ENCODE peak calls at places on chromosomes 13 and 19, in five cellular contexts. Z, M, U, W and J are unnamed samples.

GRCh38 chr13:20197361-20197834 is 4.7 kb upstream of the GJB2 start:
- DNase-seq in Z (peak; percentile 67), U (no peak), M (peak; percentile 53), W (peak; percentile 67), J (no peak)

GRCh38 chr13:43908156-43909126 is 28.7 kb downstream of the LACC1 start:
- DNase-seq in U (peak; percentile 55), M (peak; percentile 60), Z (peak; percentile 78), W (peak; percentile 61), J (peak; percentile 72)

GRCh38 chr13:23755040-23755439 is 134.2 kb downstream of the MIPEP start:
- DNase-seq in M (no peak), U (no peak), Z (no peak), W (no peak), J (no peak)

GRCh38 chr19:56964526-56964925 is 124.0 kb upstream of the PEG3 start:
- DNase-seq in U (no peak), Z (no peak), W (no peak), M (no peak), J (no peak)

GRCh38 chr13:20177049-20177831 is 15.5 kb downstream of the GJB2 start:
- DNase-seq in Z (no peak), W (no peak), U (no peak), M (peak; percentile 37), J (no peak)

GRCh38 chr19:38975214-38975860 is at the start of gene FBXO17:
- DNase-seq in U (no peak), M (peak; percentile 70), Z (peak; percentile 66), W (peak; percentile 68), J (peak; percentile 54)

GRCh38 chr19:11067356-11068113 is 21.7 kb upstream of the LDLR start:
- DNase-seq in U (no peak), M (no peak), Z (no peak), W (no peak), J (no peak)

GRCh38 chr19:16381756-16382401 is 57.3 kb downstream of the KLF2 start:
- DNase-seq in W (no peak), Z (peak; percentile 57), M (no peak), U (no peak), J (no peak)

GRCh38 chr19:30146346-30146745 is 204.3 kb downstream of the URI1 start:
- DNase-seq in M (no peak), U (no peak), W (no peak), Z (no peak), J (no peak)

GRCh38 chr19:45526143-45526542 is 18.9 kb downstream of the VASP start:
- DNase-seq in W (peak; percentile 55), U (no peak), Z (peak; percentile 58), M (peak; percentile 97), J (no peak)

GRCh38 chr13:45621950-45622349 is 6.4 kb upstream of the ERICH6B start:
- DNase-seq in Z (no peak), M (peak; percentile 80), W (no peak), U (no peak), J (no peak)

GRCh38 chr19:33394006-33394722 is 20.7 kb downstream of the CEBPG start:
- DNase-seq in W (peak; percentile 75), Z (peak; percentile 82), U (no peak), M (no peak), J (peak; percentile 27)

GRCh38 chr13:20498659-20499058 is 27.0 kb downstream of the CRYL1 start:
- DNase-seq in U (no peak), M (no peak), Z (no peak), W (no peak), J (no peak)

GRCh38 chr19:5117421-5117820 is 148.5 kb downstream of the KDM4B start:
- DNase-seq in M (no peak), W (no peak), Z (no peak), U (no peak), J (no peak)

GRCh38 chr19:55473613-55474012 is 2.8 kb upstream of the ZNF628 start:
- DNase-seq in U (no peak), M (no peak), Z (no peak), W (no peak), J (no peak)

GRCh38 chr13:65112123-65113075 is 2117.7 kb downstream of the PCDH9 start:
- DNase-seq in W (no peak), M (no peak), U (no peak), Z (no peak), J (no peak)

GRCh38 chr13:29749401-29750177 is 100.8 kb downstream of the UBL3 start:
- DNase-seq in M (no peak), U (peak; percentile 38), Z (peak; percentile 27), W (no peak), J (no peak)

GRCh38 chr13:24921003-24921402 is 157.0 kb downstream of the RNF17 start:
- DNase-seq in W (no peak), U (no peak), M (peak; percentile 59), Z (peak; percentile 17), J (no peak)

GRCh38 chr19:11737964-11738745 is 591 bp downstream of the ZNF823 start:
- DNase-seq in W (peak; percentile 42), M (peak; percentile 56), Z (peak; percentile 12), U (no peak), J (no peak)

DNA sequence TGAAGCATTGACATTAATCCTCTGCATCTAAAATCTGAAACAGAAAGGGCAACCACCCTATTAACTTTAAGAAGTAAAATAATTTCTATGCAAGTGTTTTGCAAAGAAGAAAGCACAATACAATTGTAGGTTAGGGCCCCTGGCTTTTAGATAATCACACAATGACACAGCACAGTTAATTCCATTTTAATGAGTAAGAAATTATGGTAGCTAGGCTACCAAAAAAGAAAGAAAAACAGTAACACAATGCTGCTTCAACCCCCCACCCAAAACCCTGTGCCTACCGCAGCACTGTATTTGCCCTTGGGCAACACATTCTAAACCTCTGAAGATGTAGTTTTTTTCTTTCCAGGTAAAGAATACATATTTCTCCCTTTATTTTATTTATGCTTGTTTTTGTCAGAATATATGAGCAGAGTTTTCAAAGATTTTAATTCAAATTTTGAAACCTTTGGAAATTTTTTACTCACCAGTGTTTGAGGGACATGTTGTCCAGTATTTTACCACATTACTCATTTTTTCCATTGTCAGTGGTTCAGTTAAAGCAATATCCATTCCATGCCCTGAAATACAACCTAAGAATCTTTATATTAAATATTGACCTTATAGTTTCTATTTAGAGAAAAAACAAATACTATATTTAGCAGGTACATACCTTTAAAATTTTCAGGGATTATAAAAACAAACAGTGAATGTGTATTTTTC is 21.1 kb downstream of the SOHLH2 start:
- DNase-seq in M (no peak), W (peak; percentile 71), Z (peak; percentile 16), U (no peak), J (peak; percentile 79)
- H3K27ac ChIP-seq in M (no peak overlapping the region), W (peak overlapping the region; percentile 74), Z (no peak overlapping the region), U (no peak overlapping the region), J (peak overlapping the region; percentile 16)

GRCh38 chr13:21619633-21620220 is 15.8 kb upstream of the MICU2 start:
- DNase-seq in W (no peak), U (no peak), M (no peak), Z (peak; percentile 52), J (no peak)

GRCh38 chr13:21620858-21621257 is 16.9 kb upstream of the MICU2 start:
- DNase-seq in U (no peak), Z (no peak), M (no peak), W (no peak), J (no peak)

DNA sequence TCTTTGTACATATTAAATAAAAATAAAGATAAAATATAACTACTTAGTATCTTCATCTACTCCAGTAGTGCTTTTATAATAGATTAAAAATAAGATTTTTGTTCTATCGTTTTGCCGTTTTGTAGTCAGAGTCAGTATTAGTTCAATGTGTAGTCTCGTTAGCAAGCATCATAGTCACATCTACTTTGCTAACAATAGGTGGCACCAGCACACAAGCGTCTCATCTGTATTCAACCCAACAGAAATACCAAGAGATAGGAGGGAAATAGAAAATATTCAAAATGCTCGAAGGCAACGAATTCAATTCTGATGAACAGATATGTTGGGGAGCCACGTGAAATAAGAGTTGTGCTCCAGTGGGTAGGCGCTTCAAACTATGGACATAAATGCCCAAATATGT is 21.4 kb upstream of the MICU2 start:
- DNase-seq in M (peak; percentile 53), U (no peak), Z (peak; percentile 51), W (peak; percentile 53), J (peak; percentile 54)
- TF ChIP-seq CTCF in M (peak; percentile 69), U (peak; percentile 66), Z (peak; percentile 49), W (peak; percentile 76), J (peak; percentile 89)

GRCh38 chr13:98977568-98978270 is at the start of gene DOCK9:
- DNase-seq in Z (peak; percentile 72), U (no peak), W (peak; percentile 76), M (peak; percentile 60), J (no peak)

GRCh38 chr13:98976941-98977340 is 923 bp downstream of the DOCK9 start:
- DNase-seq in W (no peak), Z (no peak), U (no peak), M (no peak), J (no peak)

GRCh38 chr13:98976338-98976737 is 1.5 kb downstream of the DOCK9 start:
- DNase-seq in W (no peak), U (no peak), M (no peak), Z (peak; percentile 75), J (no peak)

GRCh38 chr13:98978280-98978679 is 416 bp upstream of the DOCK9 start:
- DNase-seq in Z (peak; percentile 72), U (peak; percentile 69), W (peak; percentile 93), M (no peak), J (peak; percentile 94)

DNA sequence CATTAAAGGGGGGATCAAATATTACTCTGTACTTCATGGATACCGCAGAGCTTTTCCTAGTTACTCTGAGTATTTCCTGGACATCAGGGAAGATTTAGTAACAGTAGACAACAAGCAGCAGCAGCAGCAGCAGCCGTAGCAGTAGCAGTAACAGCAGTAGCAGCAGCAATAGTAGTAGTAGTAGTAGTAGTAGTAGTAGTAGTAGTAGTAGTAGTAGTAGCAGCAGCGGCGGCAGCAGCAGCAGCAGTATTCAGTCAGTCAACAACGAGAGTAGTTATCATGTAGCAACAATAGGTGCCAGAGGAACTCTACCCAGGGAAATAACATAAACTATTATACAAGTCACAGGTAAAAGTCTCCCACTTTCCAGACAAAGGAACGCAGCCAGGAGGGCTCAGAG is 1.1 kb upstream of the DOCK9 start:
- DNase-seq in Z (no peak), W (no peak), U (no peak), M (no peak), J (no peak)
- H3K27ac ChIP-seq in Z (no peak overlapping the region), W (peak overlapping the region; percentile 92), U (no peak overlapping the region), M (no peak overlapping the region), J (peak overlapping the region; percentile 87)

DNA sequence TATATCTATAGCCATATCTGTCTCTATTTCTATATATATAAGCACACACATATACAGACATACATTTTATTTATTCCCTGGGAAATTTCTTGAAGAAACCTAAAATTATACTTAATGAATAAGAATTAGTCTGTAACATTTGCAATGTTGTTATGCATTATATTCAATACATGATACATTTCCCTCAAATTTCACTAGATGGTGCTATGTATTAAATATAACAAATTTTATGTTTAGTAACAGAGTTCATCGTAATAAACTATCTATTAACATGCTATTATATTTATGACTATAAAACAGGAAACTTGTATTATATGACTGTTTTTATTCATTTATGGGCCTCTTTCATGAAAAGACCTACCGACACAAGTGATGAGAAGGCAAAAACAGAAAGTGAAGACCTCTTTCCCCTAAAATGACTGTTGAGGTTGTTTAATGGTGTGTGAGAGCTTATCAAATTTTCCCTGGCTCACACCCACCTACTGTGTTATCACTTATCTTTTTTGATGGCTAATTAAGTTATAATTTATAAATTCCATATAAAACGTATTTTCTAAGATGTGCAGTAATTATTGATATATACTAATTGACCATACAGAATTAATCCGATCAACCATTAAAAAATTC is 881.9 kb downstream of the SLITRK6 start:
- DNase-seq in U (no peak), W (peak; percentile 4), M (peak; percentile 21), Z (peak; percentile 63), J (no peak)
- TF ChIP-seq CTCF in U (peak; percentile 36), W (peak; percentile 30), M (no peak), Z (no peak), J (peak; percentile 66)

GRCh38 chr19:49472936-49473335 is 1.1 kb upstream of the FLT3LG start:
- DNase-seq in W (no peak), M (no peak), Z (no peak), U (no peak), J (no peak)
- H3K27ac ChIP-seq in W (no peak overlapping the region), M (no peak overlapping the region), Z (no peak overlapping the region), U (no peak overlapping the region), J (no peak overlapping the region)